ENCODE peak calls at places on chromosomes 12 and 14, in six cellular contexts. One of them, this sample, is unnamed. For H3K27me3 and H3K36me3, the result is how much of the 10 kb centered on the place peaks cover.

GRCh38 chr14:94303111-94303510 is 10.0 kb upstream of the SERPINA10 start:
- DNase-seq in adrenal gland: no peak
- DNase-seq in Peyer's patch: no peak
- DNase-seq in heart left ventricle: no peak
- DNase-seq in psoas muscle: no peak
- DNase-seq in brain microvascular endothelial cell: no peak
- DNase-seq in this sample: no peak

GRCh38 chr12:108356902-108357806 is 18.0 kb upstream of the CMKLR1 start:
- DNase-seq in adrenal gland: no peak
- DNase-seq in Peyer's patch: no peak
- DNase-seq in heart left ventricle: no peak
- DNase-seq in psoas muscle: no peak
- DNase-seq in brain microvascular endothelial cell: no peak
- DNase-seq in this sample: no peak

GRCh38 chr12:113002155-113002554 is 23.8 kb downstream of the OAS2 start:
- DNase-seq in adrenal gland: no peak
- DNase-seq in Peyer's patch: no peak
- DNase-seq in heart left ventricle: no peak
- DNase-seq in psoas muscle: no peak
- DNase-seq in brain microvascular endothelial cell: no peak
- DNase-seq in this sample: no peak

GRCh38 chr14:88479574-88479987 is 75.2 kb downstream of the PTPN21 start:
- DNase-seq in adrenal gland: no peak
- DNase-seq in Peyer's patch: no peak
- DNase-seq in heart left ventricle: no peak
- DNase-seq in psoas muscle: no peak
- DNase-seq in brain microvascular endothelial cell: no peak
- DNase-seq in this sample: no peak

GRCh38 chr12:127401536-127401935 is 865.4 kb upstream of the TMEM132C start:
- DNase-seq in adrenal gland: no peak
- DNase-seq in Peyer's patch: no peak
- DNase-seq in heart left ventricle: no peak
- DNase-seq in psoas muscle: no peak
- DNase-seq in brain microvascular endothelial cell: no peak
- DNase-seq in this sample: no peak

GRCh38 chr14:41488401-41488800 is 118.3 kb upstream of the LRFN5 start:
- DNase-seq in adrenal gland: no peak
- DNase-seq in Peyer's patch: no peak
- DNase-seq in heart left ventricle: no peak
- DNase-seq in psoas muscle: no peak
- DNase-seq in brain microvascular endothelial cell: no peak
- DNase-seq in this sample: no peak

GRCh38 chr12:105396983-105397382 is 66.5 kb downstream of the C12orf75 start:
- DNase-seq in adrenal gland: no peak
- DNase-seq in Peyer's patch: no peak
- DNase-seq in heart left ventricle: no peak
- DNase-seq in psoas muscle: no peak
- DNase-seq in brain microvascular endothelial cell: no peak
- DNase-seq in this sample: no peak

GRCh38 chr12:117836999-117837736 is 131.6 kb downstream of the KSR2 start:
- DNase-seq in adrenal gland: peak
- DNase-seq in Peyer's patch: peak
- DNase-seq in heart left ventricle: peak
- DNase-seq in psoas muscle: peak
- DNase-seq in brain microvascular endothelial cell: peak
- DNase-seq in this sample: no peak

GRCh38 chr12:124385219-124385969 is 90.5 kb downstream of the RFLNA start:
- DNase-seq in adrenal gland: no peak
- DNase-seq in Peyer's patch: no peak
- DNase-seq in heart left ventricle: no peak
- DNase-seq in psoas muscle: no peak
- DNase-seq in brain microvascular endothelial cell: peak
- DNase-seq in this sample: peak

GRCh38 chr12:23421556-23421955 is 527.9 kb downstream of the SOX5 start:
- DNase-seq in adrenal gland: no peak
- DNase-seq in Peyer's patch: no peak
- DNase-seq in heart left ventricle: no peak
- DNase-seq in psoas muscle: no peak
- DNase-seq in brain microvascular endothelial cell: no peak
- DNase-seq in this sample: no peak

GRCh38 chr14:21748869-21749303 is 75.3 kb upstream of the OR4E1 start:
- DNase-seq in adrenal gland: peak
- DNase-seq in Peyer's patch: no peak
- DNase-seq in heart left ventricle: no peak
- DNase-seq in psoas muscle: no peak
- DNase-seq in brain microvascular endothelial cell: peak
- DNase-seq in this sample: no peak

GRCh38 chr12:113582521-113583218 is 111.0 kb upstream of the LHX5 start:
- DNase-seq in adrenal gland: peak
- DNase-seq in Peyer's patch: no peak
- DNase-seq in heart left ventricle: no peak
- DNase-seq in psoas muscle: no peak
- DNase-seq in brain microvascular endothelial cell: no peak
- DNase-seq in this sample: no peak

GRCh38 chr12:128806573-128806972 is 17.2 kb downstream of the SLC15A4 start:
- DNase-seq in adrenal gland: no peak
- DNase-seq in Peyer's patch: no peak
- DNase-seq in heart left ventricle: no peak
- DNase-seq in psoas muscle: peak
- DNase-seq in brain microvascular endothelial cell: no peak
- DNase-seq in this sample: no peak

GRCh38 chr14:99389171-99389826 is 91.4 kb downstream of the SETD3 start:
- DNase-seq in adrenal gland: peak
- DNase-seq in Peyer's patch: peak
- DNase-seq in heart left ventricle: no peak
- DNase-seq in psoas muscle: peak
- DNase-seq in brain microvascular endothelial cell: peak
- DNase-seq in this sample: no peak

GRCh38 chr14:50967719-50968266 is 23.5 kb upstream of the PYGL start:
- DNase-seq in adrenal gland: no peak
- DNase-seq in Peyer's patch: no peak
- DNase-seq in heart left ventricle: no peak
- DNase-seq in psoas muscle: no peak
- DNase-seq in brain microvascular endothelial cell: no peak
- DNase-seq in this sample: no peak

GRCh38 chr12:1246637-1247036 is 255.6 kb downstream of the ERC1 start:
- DNase-seq in adrenal gland: no peak
- DNase-seq in Peyer's patch: no peak
- DNase-seq in heart left ventricle: no peak
- DNase-seq in psoas muscle: no peak
- DNase-seq in brain microvascular endothelial cell: no peak
- DNase-seq in this sample: no peak

GRCh38 chr12:113325938-113326337 is 9.0 kb downstream of the SLC8B1 start:
- DNase-seq in adrenal gland: peak
- DNase-seq in Peyer's patch: no peak
- DNase-seq in heart left ventricle: peak
- DNase-seq in psoas muscle: peak
- DNase-seq in brain microvascular endothelial cell: no peak
- DNase-seq in this sample: no peak

GRCh38 chr12:130026608-130027176 is 122.9 kb upstream of the TMEM132D start:
- DNase-seq in adrenal gland: peak
- DNase-seq in Peyer's patch: no peak
- DNase-seq in heart left ventricle: no peak
- DNase-seq in psoas muscle: no peak
- DNase-seq in brain microvascular endothelial cell: peak
- DNase-seq in this sample: no peak

GRCh38 chr12:124563401-124563800 is 4.0 kb downstream of the NCOR2 start:
- DNase-seq in adrenal gland: no peak
- DNase-seq in Peyer's patch: no peak
- DNase-seq in heart left ventricle: no peak
- DNase-seq in psoas muscle: no peak
- DNase-seq in brain microvascular endothelial cell: no peak
- DNase-seq in this sample: no peak

GRCh38 chr12:67916266-67916970 is 72.8 kb upstream of the IFNG-AS1 start:
- DNase-seq in adrenal gland: no peak
- DNase-seq in Peyer's patch: no peak
- DNase-seq in heart left ventricle: no peak
- DNase-seq in psoas muscle: no peak
- DNase-seq in brain microvascular endothelial cell: no peak
- DNase-seq in this sample: no peak

GRCh38 chr12:46153267-46153872 is 115.5 kb downstream of the SLC38A1 start:
- DNase-seq in adrenal gland: no peak
- DNase-seq in Peyer's patch: no peak
- DNase-seq in heart left ventricle: no peak
- DNase-seq in psoas muscle: no peak
- DNase-seq in brain microvascular endothelial cell: no peak
- DNase-seq in this sample: no peak

GRCh38 chr12:57611116-57611809 is at the start of gene ARHGEF25:
- DNase-seq in adrenal gland: peak
- DNase-seq in Peyer's patch: peak
- DNase-seq in heart left ventricle: peak
- DNase-seq in psoas muscle: peak
- DNase-seq in brain microvascular endothelial cell: no peak
- DNase-seq in this sample: no peak

GRCh38 chr14:105536691-105537579 is 10.6 kb downstream of the TMEM121 start:
- DNase-seq in adrenal gland: no peak
- DNase-seq in Peyer's patch: no peak
- DNase-seq in heart left ventricle: no peak
- DNase-seq in psoas muscle: peak
- DNase-seq in brain microvascular endothelial cell: no peak
- DNase-seq in this sample: peak

GRCh38 chr14:73238262-73238852 is 1.1 kb downstream of the PAPLN start:
- DNase-seq in adrenal gland: no peak
- DNase-seq in Peyer's patch: peak
- DNase-seq in heart left ventricle: no peak
- DNase-seq in psoas muscle: no peak
- DNase-seq in brain microvascular endothelial cell: peak
- DNase-seq in this sample: peak

GRCh38 chr12:47391566-47391965 is 311.8 kb upstream of the AMIGO2 start:
- DNase-seq in adrenal gland: no peak
- DNase-seq in Peyer's patch: no peak
- DNase-seq in heart left ventricle: no peak
- DNase-seq in psoas muscle: no peak
- DNase-seq in brain microvascular endothelial cell: no peak
- DNase-seq in this sample: no peak

GRCh38 chr12:6465467-6466183 is 4.9 kb downstream of the VAMP1 start:
- DNase-seq in adrenal gland: peak
- DNase-seq in Peyer's patch: no peak
- DNase-seq in heart left ventricle: no peak
- DNase-seq in psoas muscle: no peak
- DNase-seq in brain microvascular endothelial cell: peak
- DNase-seq in this sample: no peak

GRCh38 chr14:64715628-64716412 is 11.6 kb downstream of the PLEKHG3 start:
- DNase-seq in adrenal gland: no peak
- DNase-seq in Peyer's patch: peak
- DNase-seq in heart left ventricle: no peak
- DNase-seq in psoas muscle: no peak
- DNase-seq in brain microvascular endothelial cell: no peak
- DNase-seq in this sample: peak

GRCh38 chr14:104697892-104698583 is 8.6 kb downstream of the INF2 start:
- DNase-seq in adrenal gland: no peak
- DNase-seq in Peyer's patch: no peak
- DNase-seq in heart left ventricle: no peak
- DNase-seq in psoas muscle: no peak
- DNase-seq in brain microvascular endothelial cell: no peak
- DNase-seq in this sample: no peak

GRCh38 chr12:107451246-107451645 is 234.4 kb upstream of the PWP1 start:
- DNase-seq in adrenal gland: no peak
- DNase-seq in Peyer's patch: peak
- DNase-seq in heart left ventricle: no peak
- DNase-seq in psoas muscle: no peak
- DNase-seq in brain microvascular endothelial cell: no peak
- DNase-seq in this sample: no peak

GRCh38 chr14:90805662-90806548 is 10.3 kb downstream of the TTC7B start:
- DNase-seq in adrenal gland: no peak
- DNase-seq in Peyer's patch: no peak
- DNase-seq in heart left ventricle: peak
- DNase-seq in psoas muscle: peak
- DNase-seq in brain microvascular endothelial cell: no peak
- DNase-seq in this sample: no peak

GRCh38 chr14:22071001-22071400 is 397.4 kb upstream of the OR4E1 start:
- DNase-seq in adrenal gland: no peak
- DNase-seq in Peyer's patch: no peak
- DNase-seq in heart left ventricle: no peak
- DNase-seq in psoas muscle: no peak
- DNase-seq in brain microvascular endothelial cell: no peak
- DNase-seq in this sample: no peak

GRCh38 chr12:79001404-79001803 is 136.8 kb downstream of the SYT1 start:
- DNase-seq in adrenal gland: no peak
- DNase-seq in Peyer's patch: no peak
- DNase-seq in heart left ventricle: no peak
- DNase-seq in psoas muscle: no peak
- DNase-seq in brain microvascular endothelial cell: no peak
- DNase-seq in this sample: no peak

DNA sequence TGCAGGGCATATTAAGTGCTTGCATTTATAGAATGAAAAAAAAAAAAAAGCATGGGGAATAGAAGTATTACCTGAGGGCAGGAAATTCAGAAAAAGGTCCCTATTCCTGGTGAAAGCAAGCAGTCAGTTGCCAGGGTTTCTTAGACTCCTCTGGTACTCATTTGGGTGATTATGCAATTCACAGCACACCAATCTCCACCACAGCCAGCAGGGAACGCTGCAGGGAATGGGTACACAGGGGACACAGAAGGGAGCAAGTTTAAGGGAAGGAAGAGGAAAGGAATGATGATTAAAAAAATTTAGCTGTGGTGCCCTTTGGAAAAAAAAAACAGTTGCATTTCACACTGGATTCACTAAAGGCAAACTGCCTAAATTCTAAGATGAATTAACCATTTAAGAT is 14.2 kb downstream of the BLTP3B start:
- DNase-seq in adrenal gland: peak
- DNase-seq in Peyer's patch: no peak
- DNase-seq in heart left ventricle: peak
- DNase-seq in psoas muscle: no peak
- DNase-seq in brain microvascular endothelial cell: no peak
- DNase-seq in this sample: no peak
- TF ChIP-seq CTCF in adrenal gland: peak
- TF ChIP-seq CTCF in Peyer's patch: no peak
- TF ChIP-seq CTCF in heart left ventricle: peak
- TF ChIP-seq CTCF in psoas muscle: peak
- TF ChIP-seq CTCF in brain microvascular endothelial cell: peak
- TF ChIP-seq CTCF in this sample: peak

GRCh38 chr12:94143444-94143843 is 4.9 kb upstream of the PLXNC1 start:
- DNase-seq in adrenal gland: no peak
- DNase-seq in Peyer's patch: no peak
- DNase-seq in heart left ventricle: no peak
- DNase-seq in psoas muscle: no peak
- DNase-seq in brain microvascular endothelial cell: no peak
- DNase-seq in this sample: no peak
- H3K27me3 ChIP-seq in adrenal gland: under half
- H3K27me3 ChIP-seq in Peyer's patch: under half
- H3K27me3 ChIP-seq in heart left ventricle: under half
- H3K27me3 ChIP-seq in psoas muscle: under half
- H3K27me3 ChIP-seq in brain microvascular endothelial cell: under half
- H3K27me3 ChIP-seq in this sample: under half

GRCh38 chr12:56164345-56164729 is 6.2 kb downstream of the MYL6 start:
- DNase-seq in adrenal gland: no peak
- DNase-seq in Peyer's patch: no peak
- DNase-seq in heart left ventricle: no peak
- DNase-seq in psoas muscle: no peak
- DNase-seq in brain microvascular endothelial cell: no peak
- DNase-seq in this sample: no peak
- H3K36me3 ChIP-seq in adrenal gland: under half
- H3K36me3 ChIP-seq in Peyer's patch: half or more
- H3K36me3 ChIP-seq in heart left ventricle: under half
- H3K36me3 ChIP-seq in psoas muscle: half or more
- H3K36me3 ChIP-seq in brain microvascular endothelial cell: half or more
- H3K36me3 ChIP-seq in this sample: half or more

GRCh38 chr12:54958048-54958658 is 26.4 kb downstream of the TESPA1 start:
- DNase-seq in adrenal gland: peak
- DNase-seq in Peyer's patch: no peak
- DNase-seq in heart left ventricle: no peak
- DNase-seq in psoas muscle: no peak
- DNase-seq in brain microvascular endothelial cell: peak
- DNase-seq in this sample: no peak
- TF ChIP-seq CTCF in adrenal gland: peak
- TF ChIP-seq CTCF in Peyer's patch: peak
- TF ChIP-seq CTCF in heart left ventricle: peak
- TF ChIP-seq CTCF in psoas muscle: peak
- TF ChIP-seq CTCF in brain microvascular endothelial cell: peak
- TF ChIP-seq CTCF in this sample: peak

This sample was measured in RWPE2.